ENCODE peak calls at places on chromosomes 7 and 10, in seven cellular contexts. C, O, R, E, G, P and W are unnamed samples.

GRCh38 chr7:138663741-138664710 is 37.1 kb downstream of the SVOPL start:
- DNase-seq in P (no peak), O (peak), G (no peak), R (no peak), E (no peak), C (no peak), W (no peak)

GRCh38 chr7:91660734-91661355 is 219.7 kb downstream of the MTERF1 start:
- DNase-seq in C (no peak), P (no peak), E (no peak), O (no peak), R (no peak), G (no peak), W (no peak)

GRCh38 chr7:82164813-82165212 is 278.8 kb downstream of the CACNA2D1 start:
- DNase-seq in R (peak), E (no peak), C (no peak), G (peak), O (peak), P (no peak), W (peak)

GRCh38 chr10:42952931-42953683 is 123.8 kb upstream of the RET start:
- DNase-seq in R (no peak), O (no peak), P (peak), C (peak), G (no peak), E (no peak), W (no peak)

GRCh38 chr7:100406767-100407166 is 21.7 kb downstream of the ZCWPW1 start:
- DNase-seq in E (no peak), C (no peak), G (peak), O (peak), R (peak), P (no peak), W (no peak)

GRCh38 chr7:128121731-128122576 is 90.7 kb upstream of the LRRC4 start:
- DNase-seq in C (no peak), P (no peak), O (peak), R (no peak), G (peak), E (no peak), W (no peak)

GRCh38 chr10:51169111-51169510 is 94.8 kb downstream of the PRKG1 start:
- DNase-seq in O (no peak), R (no peak), G (no peak), P (no peak), C (no peak), E (no peak), W (no peak)

GRCh38 chr10:125011171-125011925 is 69.4 kb downstream of the ZRANB1 start:
- DNase-seq in R (no peak), G (no peak), E (no peak), O (no peak), P (no peak), C (no peak), W (no peak)

GRCh38 chr10:8663131-8663530 is 608.6 kb downstream of the GATA3 start:
- DNase-seq in C (no peak), P (no peak), O (no peak), E (no peak), G (no peak), R (no peak), W (no peak)

GRCh38 chr10:7388602-7389001 is 22.2 kb downstream of the SFMBT2 start:
- DNase-seq in O (no peak), E (no peak), G (no peak), R (no peak), P (no peak), C (no peak), W (no peak)

GRCh38 chr7:52540041-52540440 is 495.4 kb upstream of the POM121L12 start:
- DNase-seq in P (no peak), E (no peak), C (no peak), O (no peak), R (peak), G (no peak), W (no peak)

GRCh38 chr7:27940341-27940740 is 200.4 kb downstream of the TAX1BP1 start:
- DNase-seq in O (no peak), P (no peak), C (no peak), G (no peak), E (no peak), R (no peak), W (no peak)

GRCh38 chr10:33139191-33139646 is 181.2 kb upstream of the ITGB1 start:
- DNase-seq in P (peak), C (peak), G (no peak), E (no peak), O (no peak), R (no peak), W (no peak)

GRCh38 chr7:613442-614140 is 93.9 kb upstream of the PDGFA start:
- DNase-seq in O (no peak), R (no peak), G (no peak), E (no peak), P (no peak), C (no peak), W (no peak)

GRCh38 chr7:146002431-146003078 is 114.0 kb upstream of the CNTNAP2 start:
- DNase-seq in E (no peak), R (no peak), C (no peak), O (peak), P (no peak), G (no peak), W (no peak)

GRCh38 chr10:71269301-71270288 is 49.5 kb upstream of the SLC29A3 start:
- DNase-seq in G (peak), C (no peak), R (peak), P (no peak), E (no peak), O (peak), W (no peak)

GRCh38 chr7:1049006-1049741 is 4.8 kb downstream of the GPR146 start:
- DNase-seq in E (no peak), O (no peak), G (no peak), P (peak), C (no peak), R (no peak), W (no peak)

GRCh38 chr7:112144284-112145059 is 61.7 kb downstream of the DOCK4 start:
- DNase-seq in E (no peak), C (no peak), R (no peak), G (no peak), P (no peak), O (peak), W (no peak)

GRCh38 chr7:102890292-102890970 is 22.4 kb upstream of the LRRC17 start:
- DNase-seq in P (no peak), C (no peak), E (no peak), G (peak), R (peak), O (peak), W (no peak)

GRCh38 chr10:7561216-7561893 is 105.4 kb downstream of the ITIH5 start:
- DNase-seq in C (no peak), P (peak), O (peak), E (no peak), G (peak), R (peak), W (no peak)

GRCh38 chr7:78835896-78836295 is 617.6 kb downstream of the MAGI2 start:
- DNase-seq in R (no peak), E (no peak), G (no peak), P (no peak), C (no peak), O (no peak), W (no peak)

GRCh38 chr10:97020452-97021400 is 165.0 kb downstream of the SLIT1 start:
- DNase-seq in P (no peak), O (no peak), C (no peak), E (no peak), R (no peak), G (peak), W (no peak)

GRCh38 chr10:119412831-119413737 is 129.4 kb downstream of the RGS10 start:
- DNase-seq in O (no peak), R (peak), E (no peak), P (no peak), G (peak), C (no peak), W (no peak)

GRCh38 chr7:135716677-135717238 is 11.2 kb downstream of the SLC13A4 start:
- DNase-seq in R (peak), E (no peak), O (peak), C (no peak), G (peak), P (no peak), W (no peak)

GRCh38 chr7:114703677-114704076 is 218.2 kb upstream of the MDFIC start:
- DNase-seq in P (no peak), E (no peak), O (peak), R (peak), C (no peak), G (no peak), W (no peak)

GRCh38 chr10:7478727-7479457 is 68.1 kb upstream of the SFMBT2 start:
- DNase-seq in O (no peak), P (no peak), E (no peak), R (no peak), C (no peak), G (no peak), W (no peak)

GRCh38 chr7:26646666-26647065 is 217.7 kb downstream of the SKAP2 start:
- DNase-seq in E (no peak), P (no peak), C (no peak), G (peak), R (peak), O (no peak), W (no peak)

DNA sequence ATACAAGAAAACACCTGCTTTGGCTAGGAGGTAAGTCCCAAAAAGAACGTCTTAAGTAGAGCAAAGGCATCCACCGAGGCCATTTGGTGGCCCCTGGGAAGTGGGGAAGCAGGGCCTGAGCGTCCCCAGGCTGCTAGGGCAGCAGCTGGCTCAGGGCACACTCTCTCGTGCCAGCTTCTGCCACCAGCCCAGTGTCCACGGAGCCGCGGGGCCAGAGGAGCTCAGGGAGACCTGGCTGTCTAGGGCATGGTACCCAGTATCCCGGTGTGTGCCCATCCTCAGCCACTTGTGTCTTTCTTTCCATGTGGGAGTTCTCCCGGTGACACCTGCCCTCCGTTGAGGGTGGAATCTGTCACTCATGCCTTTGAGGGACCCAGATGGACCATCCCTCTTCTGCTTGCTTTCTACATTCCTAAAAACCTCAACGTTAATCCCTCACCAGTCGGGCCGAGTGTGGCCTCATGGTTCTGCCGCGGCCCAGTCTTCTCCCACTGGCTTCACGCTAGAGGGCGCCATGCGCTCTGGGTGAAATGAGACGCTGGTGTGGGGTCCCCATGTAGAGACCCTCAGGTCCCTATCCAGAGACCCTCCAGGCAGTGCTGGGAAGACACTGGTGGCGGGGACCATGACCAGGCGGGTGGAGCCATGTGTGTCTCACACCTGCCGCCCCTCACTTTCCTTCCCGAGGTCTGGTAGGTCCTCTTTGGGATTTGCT is 9.5 kb upstream of the AP5Z1 start:
- DNase-seq in P (no peak), O (no peak), E (no peak), G (no peak), R (no peak), C (no peak), W (no peak)
- TF ChIP-seq CTCF in P (no peak), O (peak), E (no peak), G (peak), R (no peak), C (no peak), W (peak)

DNA sequence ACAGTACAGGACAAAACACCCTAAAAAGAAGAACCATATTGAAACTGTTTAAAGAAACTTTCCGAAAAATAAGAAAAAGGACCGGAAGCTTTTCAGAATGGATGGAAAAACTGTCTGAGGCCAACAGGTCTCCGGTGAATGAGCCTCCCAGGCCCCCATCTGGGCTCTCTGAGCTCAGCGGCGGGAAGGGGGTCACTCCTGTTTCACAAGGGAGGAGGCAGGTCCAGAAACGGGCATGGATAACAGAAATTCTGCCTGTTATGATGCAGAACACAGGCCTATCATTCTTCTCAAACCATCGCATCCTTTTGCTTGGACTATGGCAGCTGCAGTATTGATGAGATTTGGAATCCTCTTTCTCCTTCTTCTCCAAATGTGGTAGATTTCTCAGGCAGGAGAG is 58.9 kb upstream of the SHH start:
- DNase-seq in O (no peak), C (no peak), R (no peak), P (peak), E (no peak), G (no peak), W (no peak)
- TF ChIP-seq CTCF in O (no peak), C (no peak), R (no peak), P (no peak), E (no peak), G (no peak), W (no peak)

GRCh38 chr10:130814610-130815009 is 496.9 kb downstream of the TCERG1L start:
- DNase-seq in C (peak), G (no peak), P (peak), R (no peak), O (no peak), E (no peak), W (no peak)
- TF ChIP-seq CTCF in C (no peak), G (no peak), P (no peak), R (no peak), O (no peak), E (no peak), W (no peak)

DNA sequence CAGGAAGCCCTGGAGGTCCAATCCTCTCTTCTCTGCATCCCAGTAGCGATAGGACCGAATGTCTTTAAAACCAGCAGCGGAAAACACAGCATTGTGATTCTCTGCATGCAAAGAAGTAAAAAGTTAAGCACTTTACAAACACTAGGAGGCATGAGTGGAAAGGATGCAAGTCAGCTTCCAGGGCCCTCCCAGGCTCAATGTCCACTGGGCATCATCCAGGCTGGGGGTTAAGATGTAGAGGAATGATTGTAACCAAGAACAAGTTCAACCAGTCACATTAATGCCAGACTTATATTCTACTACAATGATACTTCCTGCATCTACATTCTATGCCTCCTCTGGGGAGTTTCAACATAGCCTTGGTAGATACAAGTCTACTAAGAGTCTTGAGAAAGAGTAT is 24.3 kb downstream of the GOT1 start:
- DNase-seq in G (no peak), O (no peak), C (no peak), E (no peak), P (no peak), R (no peak), W (no peak)
- TF ChIP-seq CTCF in G (no peak), O (no peak), C (no peak), E (no peak), P (no peak), R (no peak), W (no peak)

GRCh38 chr10:74153676-74154075 is 2.7 kb downstream of the ADK start:
- DNase-seq in G (no peak), O (no peak), C (no peak), R (no peak), E (no peak), P (no peak), W (no peak)

GRCh38 chr10:74151057-74151878 is at the start of gene ADK:
- DNase-seq in C (peak), E (peak), P (peak), O (peak), R (peak), G (peak), W (peak)

GRCh38 chr10:74151879-74152722 is 1.1 kb downstream of the ADK start:
- DNase-seq in O (no peak), R (no peak), C (no peak), E (no peak), G (no peak), P (no peak), W (no peak)

GRCh38 chr10:74150151-74151056 is at the start of gene AP3M1:
- DNase-seq in C (peak), E (peak), G (no peak), P (peak), R (peak), O (no peak), W (no peak)

GRCh38 chr10:74153123-74153522 is 2.1 kb downstream of the ADK start:
- DNase-seq in O (peak), P (no peak), G (peak), R (peak), E (no peak), C (no peak), W (no peak)
- TF ChIP-seq CTCF in O (peak), P (no peak), G (peak), R (peak), E (peak), C (peak), W (peak)

DNA sequence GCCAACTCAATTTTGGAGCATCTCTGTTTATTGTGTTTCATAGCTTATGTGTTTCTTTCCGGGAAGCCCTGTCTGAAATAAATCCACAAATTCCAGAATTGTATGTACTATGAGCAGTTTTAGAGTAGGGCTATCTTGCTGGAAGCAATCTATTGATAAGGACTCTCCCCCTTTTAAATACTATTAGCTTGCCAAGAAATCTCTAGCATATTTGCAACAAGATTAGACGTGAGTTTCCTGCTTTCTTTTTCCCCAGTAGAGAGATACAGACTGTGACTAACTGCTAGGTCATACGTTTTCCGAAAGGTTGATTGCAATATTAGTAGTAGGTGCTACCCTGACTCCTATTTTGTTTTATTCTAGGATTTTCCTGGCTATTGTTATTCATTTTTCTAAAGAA is 277.0 kb downstream of the MALRD1 start:
- DNase-seq in G (no peak), C (no peak), P (no peak), R (peak), E (no peak), O (peak), W (no peak)
- TF ChIP-seq CTCF in G (no peak), C (no peak), P (no peak), R (no peak), E (no peak), O (no peak), W (no peak)

DNA sequence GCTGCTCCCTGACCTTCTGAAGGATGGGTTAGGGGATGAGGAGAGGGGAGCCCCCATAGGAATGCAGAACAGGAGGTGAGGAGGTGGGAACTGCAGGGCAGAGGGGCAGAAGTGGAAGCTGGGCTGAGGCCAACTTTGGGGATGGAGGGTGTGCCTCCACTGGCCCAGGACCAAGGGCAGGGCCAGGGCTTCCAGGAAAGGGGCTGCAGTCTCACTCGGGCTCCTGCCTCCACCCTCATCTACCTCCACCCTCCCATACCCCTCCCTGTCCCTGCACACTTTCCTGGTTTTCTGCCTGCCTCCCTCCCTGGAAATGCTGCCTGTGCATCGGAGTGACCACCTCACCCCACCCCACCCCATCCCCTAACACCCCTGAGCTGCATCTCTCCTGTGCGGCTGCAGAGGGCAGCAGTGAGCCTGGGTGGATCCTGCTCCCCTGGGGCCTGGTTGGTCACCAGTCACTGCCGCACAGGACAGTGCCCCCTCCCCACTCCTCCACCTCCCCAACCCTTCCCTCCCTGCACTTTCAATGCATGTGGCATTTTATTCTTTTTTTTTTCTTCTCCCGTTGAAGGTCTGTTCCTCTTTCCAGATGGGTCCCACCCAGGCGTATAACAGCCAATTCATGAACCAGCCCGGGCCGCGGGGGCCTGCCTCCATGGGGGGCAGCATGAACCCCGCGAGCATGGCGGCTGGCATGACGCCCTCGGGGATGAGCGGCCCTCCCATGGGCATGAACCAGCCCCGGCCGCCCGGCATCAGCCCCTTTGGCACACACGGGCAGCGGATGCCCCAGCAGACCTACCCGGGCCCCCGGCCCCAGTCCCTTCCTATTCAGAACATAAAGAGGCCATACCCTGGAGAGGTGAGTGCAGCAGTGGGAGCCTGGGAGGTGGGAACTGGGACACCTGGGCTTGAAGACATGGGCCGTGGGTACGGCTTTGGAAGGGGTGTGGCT is 54.2 kb upstream of the PPIF start:
- DNase-seq in R (no peak), C (no peak), P (no peak), O (no peak), E (no peak), G (no peak), W (no peak)
- TF ChIP-seq CTCF in R (peak), C (peak), P (no peak), O (peak), E (no peak), G (peak), W (peak)

GRCh38 chr10:14200645-14201534 is 129.8 kb downstream of the FRMD4A start:
- DNase-seq in P (no peak), R (no peak), G (no peak), O (no peak), E (no peak), C (no peak), W (no peak)
- TF ChIP-seq CTCF in P (no peak), R (peak), G (peak), O (peak), E (no peak), C (no peak), W (peak)

DNA sequence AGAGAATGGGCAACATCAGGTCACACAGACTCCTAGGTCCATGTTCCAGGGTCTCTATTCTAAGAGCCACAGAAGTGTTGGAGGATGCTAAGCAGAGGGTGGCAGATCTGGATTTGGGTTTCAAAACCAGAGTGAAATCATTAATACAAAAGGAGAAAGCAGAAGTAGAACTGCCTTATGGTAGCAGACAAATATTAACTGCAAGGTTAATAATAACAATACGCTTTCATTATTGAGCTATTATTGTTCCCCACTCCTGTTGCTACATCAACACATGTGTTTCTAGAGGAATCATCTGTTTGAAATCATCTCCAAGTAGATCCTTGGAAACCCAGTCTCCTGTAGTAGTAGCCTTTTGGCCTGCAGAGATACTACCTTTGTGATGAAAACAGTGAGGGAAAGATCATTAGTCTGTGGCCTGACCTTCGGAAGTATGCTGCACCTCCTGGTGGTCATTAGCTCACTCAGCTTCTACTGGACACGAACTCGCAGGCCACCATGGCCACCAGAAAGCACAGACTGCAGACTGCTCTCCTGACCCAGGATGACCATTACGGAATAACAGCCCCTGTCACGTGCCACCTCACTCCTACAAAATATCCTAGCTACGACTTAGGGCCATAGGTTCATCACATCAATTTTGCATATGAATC is 84.6 kb downstream of the XPNPEP1 start:
- DNase-seq in P (no peak), R (no peak), C (no peak), O (no peak), E (no peak), G (no peak), W (no peak)
- TF ChIP-seq CTCF in P (no peak), R (no peak), C (no peak), O (no peak), E (no peak), G (no peak), W (no peak)